ENCODE peak calls at places on chromosome 11, in four cellular contexts. One of them, this sample, is unnamed.

GRCh38 chr11:20355221-20356219 is 8.0 kb upstream of the HTATIP2 start:
- DNase-seq in pancreas: peak; percentile 43
- DNase-seq in progenitor cell of endocrine pancreas: no peak
- DNase-seq in foreskin fibroblast: peak; percentile 56
- DNase-seq in this sample: no peak

GRCh38 chr11:1394936-1395772 is 5.4 kb downstream of the BRSK2 start:
- DNase-seq in progenitor cell of endocrine pancreas: no peak
- DNase-seq in foreskin fibroblast: no peak
- DNase-seq in pancreas: no peak
- DNase-seq in this sample: no peak

GRCh38 chr11:120337133-120337895 is 1.1 kb downstream of the ARHGEF12 start:
- DNase-seq in pancreas: peak; percentile 50
- DNase-seq in foreskin fibroblast: no peak
- DNase-seq in progenitor cell of endocrine pancreas: peak; percentile 24
- DNase-seq in this sample: no peak

GRCh38 chr11:88103337-88104206 is 71.7 kb downstream of the RAB38 start:
- DNase-seq in pancreas: peak; percentile 39
- DNase-seq in progenitor cell of endocrine pancreas: no peak
- DNase-seq in foreskin fibroblast: peak; percentile 7
- DNase-seq in this sample: peak; percentile 63

GRCh38 chr11:17801166-17801565 is 66.6 kb downstream of the KCNC1 start:
- DNase-seq in progenitor cell of endocrine pancreas: no peak
- DNase-seq in foreskin fibroblast: no peak
- DNase-seq in pancreas: no peak
- DNase-seq in this sample: peak; percentile 38

GRCh38 chr11:60594998-60595637 is 79.9 kb downstream of the MS4A13 start:
- DNase-seq in pancreas: peak; percentile 20
- DNase-seq in foreskin fibroblast: no peak
- DNase-seq in progenitor cell of endocrine pancreas: no peak
- DNase-seq in this sample: no peak

GRCh38 chr11:128691802-128692749 is 1.8 kb upstream of the FLI1 start:
- DNase-seq in foreskin fibroblast: no peak
- DNase-seq in progenitor cell of endocrine pancreas: no peak
- DNase-seq in pancreas: no peak
- DNase-seq in this sample: no peak

GRCh38 chr11:108218912-108219783 is 3.3 kb downstream of the NPAT start:
- DNase-seq in pancreas: no peak
- DNase-seq in foreskin fibroblast: no peak
- DNase-seq in progenitor cell of endocrine pancreas: no peak
- DNase-seq in this sample: no peak

GRCh38 chr11:44518968-44519550 is 46.4 kb upstream of the CD82 start:
- DNase-seq in foreskin fibroblast: no peak
- DNase-seq in pancreas: no peak
- DNase-seq in progenitor cell of endocrine pancreas: no peak
- DNase-seq in this sample: no peak

GRCh38 chr11:45204761-45205160 is 58.3 kb downstream of the PRDM11 start:
- DNase-seq in foreskin fibroblast: no peak
- DNase-seq in progenitor cell of endocrine pancreas: no peak
- DNase-seq in pancreas: no peak
- DNase-seq in this sample: no peak

GRCh38 chr11:107849791-107850190 is 8.8 kb downstream of the SLC35F2 start:
- DNase-seq in progenitor cell of endocrine pancreas: no peak
- DNase-seq in foreskin fibroblast: no peak
- DNase-seq in pancreas: no peak
- DNase-seq in this sample: no peak

GRCh38 chr11:72418834-72419560 is 15.3 kb downstream of the CLPB start:
- DNase-seq in foreskin fibroblast: no peak
- DNase-seq in progenitor cell of endocrine pancreas: no peak
- DNase-seq in pancreas: no peak
- DNase-seq in this sample: no peak

GRCh38 chr11:65498042-65498726 is 661 bp upstream of the MALAT1 start:
- DNase-seq in progenitor cell of endocrine pancreas: no peak
- DNase-seq in foreskin fibroblast: peak; percentile 40
- DNase-seq in pancreas: peak; percentile 64
- DNase-seq in this sample: no peak

GRCh38 chr11:63517156-63517555 is 11.3 kb downstream of the LGALS12 start:
- DNase-seq in progenitor cell of endocrine pancreas: no peak
- DNase-seq in pancreas: no peak
- DNase-seq in foreskin fibroblast: no peak
- DNase-seq in this sample: no peak

GRCh38 chr11:1523779-1524178 is 37.2 kb upstream of the MOB2 start:
- DNase-seq in foreskin fibroblast: no peak
- DNase-seq in progenitor cell of endocrine pancreas: no peak
- DNase-seq in pancreas: no peak
- DNase-seq in this sample: no peak

GRCh38 chr11:108891909-108892511 is 227.1 kb downstream of the DDX10 start:
- DNase-seq in progenitor cell of endocrine pancreas: no peak
- DNase-seq in foreskin fibroblast: no peak
- DNase-seq in pancreas: no peak
- DNase-seq in this sample: no peak

GRCh38 chr11:116606060-116606459 is 166.7 kb downstream of the BUD13 start:
- DNase-seq in progenitor cell of endocrine pancreas: no peak
- DNase-seq in foreskin fibroblast: no peak
- DNase-seq in pancreas: no peak
- DNase-seq in this sample: no peak

GRCh38 chr11:123745764-123746451 is 4.4 kb upstream of the ZNF202 start:
- DNase-seq in progenitor cell of endocrine pancreas: no peak
- DNase-seq in foreskin fibroblast: no peak
- DNase-seq in pancreas: no peak
- DNase-seq in this sample: no peak

GRCh38 chr11:134384406-134384805 is 27.6 kb downstream of the B3GAT1 start:
- DNase-seq in pancreas: no peak
- DNase-seq in foreskin fibroblast: no peak
- DNase-seq in progenitor cell of endocrine pancreas: no peak
- DNase-seq in this sample: no peak

GRCh38 chr11:123434262-123434661 is 4.2 kb downstream of the GRAMD1B start:
- DNase-seq in progenitor cell of endocrine pancreas: no peak
- DNase-seq in foreskin fibroblast: no peak
- DNase-seq in pancreas: no peak
- DNase-seq in this sample: no peak

GRCh38 chr11:58582437-58582836 is 3.6 kb downstream of the ZFP91 start:
- DNase-seq in foreskin fibroblast: no peak
- DNase-seq in progenitor cell of endocrine pancreas: no peak
- DNase-seq in pancreas: no peak
- DNase-seq in this sample: no peak

GRCh38 chr11:10331548-10332289 is 26.8 kb downstream of the ADM start:
- DNase-seq in foreskin fibroblast: no peak
- DNase-seq in progenitor cell of endocrine pancreas: no peak
- DNase-seq in pancreas: no peak
- DNase-seq in this sample: no peak

GRCh38 chr11:797300-798092 is 585 bp downstream of the SLC25A22 start:
- DNase-seq in progenitor cell of endocrine pancreas: no peak
- DNase-seq in pancreas: peak; percentile 65
- DNase-seq in foreskin fibroblast: peak; percentile 87
- DNase-seq in this sample: peak; percentile 80

GRCh38 chr11:45285289-45285828 is 782 bp downstream of the SYT13 start:
- DNase-seq in foreskin fibroblast: no peak
- DNase-seq in pancreas: no peak
- DNase-seq in progenitor cell of endocrine pancreas: no peak
- DNase-seq in this sample: no peak

GRCh38 chr11:69899957-69900821 is 81.0 kb upstream of the FGF3 start:
- DNase-seq in progenitor cell of endocrine pancreas: no peak
- DNase-seq in pancreas: peak; percentile 65
- DNase-seq in foreskin fibroblast: no peak
- DNase-seq in this sample: no peak